ENCODE peak calls at places on chromosomes 13 and 19, in ten cellular contexts. J is heart left ventricle, H is RWPE1, O is AG09309, L is tibial artery, G is progenitor cell of endocrine pancreas, P is breast epithelium, V is cardiac muscle cell, U is neural crest cell, E is body of pancreas. Q is an unnamed sample.

GRCh38 chr13:114258589-114258988 is 22.8 kb upstream of the UPF3A start:
- DNase-seq in J (no peak), H (no peak), O (no peak), L (no peak), G (no peak), P (no peak), V (no peak), U (no peak), E (peak), Q (no peak)

GRCh38 chr19:39659791-39660190 is 4.1 kb downstream of the LGALS16 start:
- DNase-seq in J (no peak), H (no peak), O (no peak), L (no peak), G (no peak), P (no peak), V (no peak), U (no peak), E (no peak), Q (no peak)

GRCh38 chr13:114074671-114075315 is 57.6 kb downstream of the RASA3 start:
- DNase-seq in J (peak), H (no peak), O (no peak), L (peak), G (no peak), P (peak), V (no peak), U (no peak), E (no peak), Q (peak)

GRCh38 chr13:92510416-92510815 is 716.2 kb upstream of the GPC6 start:
- DNase-seq in J (no peak), H (peak), O (no peak), L (no peak), G (no peak), P (no peak), V (no peak), U (no peak), E (no peak), Q (no peak)

GRCh38 chr19:6063576-6063961 is 46.7 kb downstream of the RFX2 start:
- DNase-seq in J (peak), H (no peak), O (no peak), L (peak), G (no peak), P (peak), V (no peak), U (no peak), E (no peak), Q (no peak)

GRCh38 chr13:53341144-53341510 is 312.5 kb downstream of the OLFM4 start:
- DNase-seq in J (no peak), H (no peak), O (no peak), L (no peak), G (no peak), P (no peak), V (no peak), U (no peak), E (no peak), Q (no peak)

GRCh38 chr13:42893346-42893745 is 98.7 kb downstream of the EPSTI1 start:
- DNase-seq in J (no peak), H (peak), O (peak), L (no peak), G (no peak), P (no peak), V (no peak), U (no peak), E (no peak), Q (no peak)

GRCh38 chr19:11481777-11482383 is 1.0 kb upstream of the ELAVL3 start:
- DNase-seq in J (peak), H (peak), O (peak), L (peak), G (peak), P (no peak), V (peak), U (peak), E (peak), Q (peak)

GRCh38 chr13:107865643-107866006 is 349.7 kb downstream of the LIG4 start:
- DNase-seq in J (no peak), H (no peak), O (no peak), L (no peak), G (no peak), P (no peak), V (no peak), U (no peak), E (no peak), Q (no peak)

GRCh38 chr19:29876414-29876813 is 64.6 kb downstream of the CCNE1 start:
- DNase-seq in J (no peak), H (no peak), O (no peak), L (no peak), G (no peak), P (no peak), V (no peak), U (no peak), E (no peak), Q (no peak)

GRCh38 chr19:43300206-43300605 is 30.9 kb upstream of the PSG9 start:
- DNase-seq in J (no peak), H (no peak), O (no peak), L (no peak), G (no peak), P (no peak), V (no peak), U (no peak), E (no peak), Q (no peak)

GRCh38 chr19:46350029-46350757 is 3.3 kb downstream of the PPP5C start:
- DNase-seq in J (no peak), H (peak), O (no peak), L (no peak), G (no peak), P (no peak), V (no peak), U (no peak), E (no peak), Q (no peak)

GRCh38 chr19:31392514-31392913 is 43.3 kb upstream of the TSHZ3 start:
- DNase-seq in J (no peak), H (no peak), O (no peak), L (no peak), G (no peak), P (no peak), V (no peak), U (no peak), E (no peak), Q (no peak)

GRCh38 chr13:75544681-75545333 is 4.8 kb upstream of the UCHL3 start:
- DNase-seq in J (no peak), H (peak), O (peak), L (no peak), G (no peak), P (no peak), V (no peak), U (no peak), E (no peak), Q (no peak)

GRCh38 chr13:68234278-68234677 is 1004.1 kb upstream of the PCDH9 start:
- DNase-seq in J (no peak), H (peak), O (no peak), L (no peak), G (no peak), P (no peak), V (peak), U (no peak), E (no peak), Q (no peak)

GRCh38 chr19:8832132-8833021 is at the start of the genes MBD3L1 and ZNF558:
- DNase-seq in J (peak), H (peak), O (peak), L (peak), G (peak), P (peak), V (no peak), U (peak), E (peak), Q (peak)

GRCh38 chr13:113788413-113789135 is 29.5 kb downstream of the TMEM255B start:
- DNase-seq in J (no peak), H (no peak), O (no peak), L (peak), G (no peak), P (no peak), V (no peak), U (no peak), E (no peak), Q (no peak)

GRCh38 chr13:79547821-79548220 is 66.9 kb downstream of the NDFIP2 start:
- DNase-seq in J (no peak), H (no peak), O (no peak), L (no peak), G (no peak), P (no peak), V (no peak), U (no peak), E (no peak), Q (no peak)

GRCh38 chr19:19321143-19321577 is 531 bp downstream of the MAU2 start:
- DNase-seq in J (no peak), H (no peak), O (no peak), L (no peak), G (peak), P (no peak), V (peak), U (no peak), E (no peak), Q (peak)

GRCh38 chr19:1590641-1591397 is 1.8 kb downstream of the MBD3 start:
- DNase-seq in J (no peak), H (no peak), O (no peak), L (no peak), G (no peak), P (no peak), V (peak), U (no peak), E (no peak), Q (no peak)

GRCh38 chr13:43289458-43290255 is 266.3 kb downstream of the DNAJC15 start:
- DNase-seq in J (no peak), H (no peak), O (no peak), L (no peak), G (no peak), P (no peak), V (no peak), U (no peak), E (no peak), Q (no peak)

GRCh38 chr13:43444085-43444484 is 342.7 kb downstream of the ENOX1 start:
- DNase-seq in J (no peak), H (no peak), O (no peak), L (no peak), G (no peak), P (no peak), V (no peak), U (no peak), E (no peak), Q (no peak)

GRCh38 chr13:37791699-37792098 is 77.9 kb downstream of the TRPC4 start:
- DNase-seq in J (no peak), H (no peak), O (no peak), L (no peak), G (no peak), P (no peak), V (no peak), U (no peak), E (no peak), Q (no peak)

GRCh38 chr13:35388979-35389378 is 87.5 kb downstream of the MAB21L1 start:
- DNase-seq in J (no peak), H (no peak), O (no peak), L (no peak), G (no peak), P (no peak), V (no peak), U (no peak), E (no peak), Q (no peak)

GRCh38 chr13:39965309-39965708 is 309.8 kb downstream of the COG6 start:
- DNase-seq in J (no peak), H (no peak), O (no peak), L (no peak), G (no peak), P (no peak), V (no peak), U (no peak), E (no peak), Q (no peak)

GRCh38 chr13:20326809-20327208 is 94.7 kb upstream of the GJB6 start:
- DNase-seq in J (no peak), H (no peak), O (no peak), L (no peak), G (no peak), P (no peak), V (no peak), U (no peak), E (no peak), Q (no peak)

GRCh38 chr13:39226359-39226758 is 188.1 kb downstream of the NHLRC3 start:
- DNase-seq in J (peak), H (no peak), O (no peak), L (peak), G (no peak), P (no peak), V (no peak), U (no peak), E (no peak), Q (no peak)

GRCh38 chr19:43983544-43983911 is 460 bp upstream of the ZNF155 start:
- DNase-seq in J (no peak), H (no peak), O (no peak), L (no peak), G (no peak), P (no peak), V (no peak), U (no peak), E (no peak), Q (no peak)

GRCh38 chr13:40319699-40320586 is 346.5 kb downstream of the FOXO1 start:
- DNase-seq in J (no peak), H (peak), O (no peak), L (no peak), G (no peak), P (no peak), V (no peak), U (no peak), E (no peak), Q (no peak)

GRCh38 chr19:50794778-50795664 is 4.8 kb downstream of the ACP4 start:
- DNase-seq in J (no peak), H (no peak), O (no peak), L (no peak), G (no peak), P (no peak), V (no peak), U (no peak), E (no peak), Q (no peak)

GRCh38 chr13:50589139-50589538 is 254.4 kb downstream of the DLEU7 start:
- DNase-seq in J (no peak), H (peak), O (peak), L (no peak), G (no peak), P (no peak), V (no peak), U (no peak), E (no peak), Q (no peak)

GRCh38 chr19:47598407-47599349 is 10.3 kb upstream of the BICRA start:
- DNase-seq in J (peak), H (peak), O (peak), L (peak), G (no peak), P (no peak), V (peak), U (no peak), E (peak), Q (no peak)

GRCh38 chr19:45444318-45445041 is 20.8 kb upstream of the ERCC1 start:
- DNase-seq in J (peak), H (peak), O (no peak), L (peak), G (peak), P (peak), V (peak), U (peak), E (peak), Q (peak)

GRCh38 chr13:21733475-21734311 is 62.8 kb downstream of the FGF9 start:
- DNase-seq in J (no peak), H (peak), O (no peak), L (no peak), G (no peak), P (no peak), V (no peak), U (no peak), E (no peak), Q (no peak)

GRCh38 chr13:62130016-62130970 is 714.6 kb upstream of the PCDH20 start:
- DNase-seq in J (no peak), H (no peak), O (no peak), L (no peak), G (no peak), P (no peak), V (no peak), U (no peak), E (no peak), Q (no peak)

GRCh38 chr13:29754486-29754806 is 96.0 kb downstream of the UBL3 start:
- DNase-seq in J (no peak), H (no peak), O (no peak), L (no peak), G (no peak), P (no peak), V (no peak), U (no peak), E (no peak), Q (no peak)

GRCh38 chr13:106187501-106187900 is 348.0 kb downstream of the EFNB2 start:
- DNase-seq in J (no peak), H (no peak), O (no peak), L (no peak), G (no peak), P (no peak), V (no peak), U (no peak), E (no peak), Q (no peak)

GRCh38 chr19:31164666-31165265 is 184.5 kb downstream of the TSHZ3 start:
- DNase-seq in J (no peak), H (no peak), O (no peak), L (no peak), G (no peak), P (no peak), V (peak), U (no peak), E (no peak), Q (peak)

GRCh38 chr19:10189631-10190425 is 4.9 kb downstream of the DNMT1 start:
- DNase-seq in J (no peak), H (no peak), O (no peak), L (no peak), G (no peak), P (no peak), V (no peak), U (no peak), E (no peak), Q (no peak)
- TF ChIP-seq CTCF in J (no peak), H (no peak), O (no peak), L (no peak), G (no peak), P (no peak), V (no peak), U (no peak), E (no peak), Q (no peak)

GRCh38 chr19:3100331-3100730 is 6.2 kb downstream of the GNA11 start:
- DNase-seq in J (no peak), H (no peak), O (no peak), L (no peak), G (no peak), P (no peak), V (no peak), U (no peak), E (no peak), Q (no peak)

GRCh38 chr19:3100747-3101730 is 6.9 kb downstream of the GNA11 start:
- DNase-seq in J (no peak), H (no peak), O (no peak), L (no peak), G (no peak), P (no peak), V (no peak), U (no peak), E (no peak), Q (no peak)

GRCh38 chr19:3098515-3099346 is 4.6 kb downstream of the GNA11 start:
- DNase-seq in J (peak), H (no peak), O (no peak), L (peak), G (no peak), P (no peak), V (no peak), U (no peak), E (peak), Q (no peak)

GRCh38 chr19:3098141-3098514 is 4.0 kb downstream of the GNA11 start:
- DNase-seq in J (no peak), H (no peak), O (no peak), L (no peak), G (no peak), P (no peak), V (no peak), U (no peak), E (no peak), Q (no peak)

DNA sequence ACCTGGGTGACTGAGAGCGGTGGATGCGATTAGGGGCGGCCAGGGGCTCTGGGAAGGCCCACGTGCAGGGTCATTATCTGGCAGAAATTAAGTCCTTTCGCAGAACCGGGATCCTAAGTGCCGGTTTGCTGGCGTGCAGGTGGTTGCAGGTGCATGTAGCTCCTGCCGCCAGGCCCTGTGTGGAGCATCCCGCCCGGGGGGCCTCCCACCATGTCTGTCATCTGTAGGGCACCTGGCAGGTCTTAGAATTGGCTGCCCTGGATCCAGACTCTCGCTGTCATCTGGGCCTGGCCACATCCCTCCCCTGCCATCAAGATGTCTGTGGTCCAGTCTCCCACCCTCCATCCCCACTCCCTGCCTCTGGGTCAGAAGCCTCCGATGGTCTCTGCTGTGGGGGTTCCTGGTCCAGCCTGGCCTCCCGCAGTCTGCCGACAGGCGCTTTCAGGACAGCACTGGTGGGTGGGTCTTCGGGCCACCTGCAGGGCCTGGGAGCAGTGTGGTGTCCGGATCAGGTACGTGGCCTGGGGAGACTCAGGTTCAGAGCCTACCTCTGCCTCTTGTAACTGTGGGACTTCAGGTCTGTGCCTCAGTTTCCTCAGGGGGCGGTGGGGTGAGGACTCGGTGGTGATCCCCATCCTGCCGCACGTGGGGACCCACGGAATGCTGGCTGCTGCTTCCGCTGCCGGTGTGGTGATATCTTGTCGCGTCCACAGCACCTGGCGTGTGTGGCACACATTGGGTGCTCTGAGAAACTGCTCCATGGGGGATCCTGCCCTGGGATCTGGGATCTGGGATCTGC is 5.4 kb downstream of the GNA11 start:
- DNase-seq in J (no peak), H (no peak), O (no peak), L (no peak), G (no peak), P (no peak), V (no peak), U (no peak), E (no peak), Q (no peak)
- TF ChIP-seq CTCF in J (no peak), H (no peak), O (no peak), L (no peak), G (no peak), P (no peak), V (no peak), U (no peak), E (no peak), Q (no peak)

DNA sequence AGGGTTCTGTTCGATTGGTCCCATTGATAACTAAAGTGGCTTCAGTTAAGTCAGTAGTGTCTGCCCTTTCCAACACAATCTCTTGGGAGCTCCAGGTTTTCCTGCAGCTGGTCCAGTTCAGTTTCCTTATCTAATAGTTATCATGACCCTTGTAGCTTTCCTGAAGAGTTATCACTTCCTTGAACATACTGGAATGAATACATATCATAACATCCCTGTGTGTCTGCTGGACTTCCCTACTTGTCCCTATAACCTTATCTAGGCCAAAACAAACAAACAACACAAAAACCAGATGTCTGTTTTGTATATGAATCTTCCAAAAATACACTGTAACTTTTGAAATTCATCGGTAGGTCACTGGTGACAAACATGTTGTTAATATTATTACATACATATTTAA is 167.6 kb downstream of the DCT start:
- DNase-seq in J (no peak), H (no peak), O (no peak), L (no peak), G (no peak), P (no peak), V (no peak), U (no peak), E (no peak), Q (no peak)
- TF ChIP-seq CTCF in J (no peak), H (no peak), O (no peak), L (no peak), G (no peak), P (no peak), V (no peak), U (no peak), E (no peak), Q (no peak)

DNA sequence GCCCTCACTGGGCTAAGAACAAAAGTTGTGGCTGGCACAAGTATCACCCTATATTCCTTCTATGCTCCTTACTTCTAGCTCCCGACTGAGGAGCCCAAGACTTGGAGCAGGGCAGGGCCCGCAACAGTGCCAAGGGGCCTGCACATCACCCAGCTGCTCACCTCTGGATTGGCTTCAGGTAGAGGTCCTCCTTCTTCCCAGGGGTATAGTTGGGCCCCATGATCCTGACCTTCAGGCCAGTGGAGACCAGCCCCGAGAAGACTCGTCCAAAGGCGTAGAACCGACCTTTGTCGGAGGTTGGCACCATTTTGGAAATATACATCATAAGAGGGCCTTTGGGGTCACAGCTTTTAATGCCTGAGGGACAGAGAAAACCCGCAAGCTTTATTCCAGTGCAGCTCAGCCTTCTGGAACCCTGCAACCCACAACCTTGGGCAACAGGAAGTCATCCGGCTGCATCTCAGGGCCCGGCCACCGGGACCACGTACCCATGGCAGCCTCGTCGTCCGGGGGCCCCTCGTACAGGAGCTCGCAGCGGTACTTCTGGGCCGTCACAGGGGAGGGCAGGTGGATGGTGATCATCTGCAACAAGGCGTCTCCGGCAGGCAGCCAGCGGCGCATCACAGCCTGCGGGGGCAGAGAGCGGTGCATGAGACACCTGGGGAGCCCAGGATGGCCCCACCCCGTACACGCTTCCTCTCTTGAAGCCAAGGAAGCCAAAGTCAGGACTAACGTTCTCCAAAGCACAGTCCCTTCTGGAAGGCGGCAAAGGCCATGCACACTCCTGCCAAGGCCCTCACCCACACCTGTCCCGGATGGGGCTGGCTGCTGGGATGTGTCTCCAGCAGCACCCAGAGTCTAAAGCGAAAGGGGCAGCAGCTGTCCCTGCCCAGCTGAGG is 4.7 kb downstream of the EEF2 start:
- DNase-seq in J (peak), H (no peak), O (no peak), L (no peak), G (no peak), P (no peak), V (no peak), U (no peak), E (no peak), Q (no peak)
- TF ChIP-seq CTCF in J (no peak), H (no peak), O (no peak), L (no peak), G (no peak), P (no peak), V (no peak), U (no peak), E (no peak), Q (no peak)

Q was measured in nephron progenitor cell.